ENCODE peak calls at places on chromosome 10, in nine cellular contexts. One of them, this sample, is unnamed.

GRCh38 chr10:53754851-53755250 is 982.3 kb upstream of the MBL2 start:
- DNase-seq in left colon: no peak
- DNase-seq in activated T-helper 1 cell treated with anti-CD3 and anti-CD28 coated beads, Interleukin-2, amount 50 U/mL, for 16 hours: no peak
- DNase-seq in stimulated activated CD8-positive, alpha-beta memory T cell treated with anti-CD3 and anti-CD28 coated beads, Interleukin-15, amount 100 ng/mL, for 24 hours: no peak
- DNase-seq in HuH-7.5: no peak
- DNase-seq in activated CD8-positive, alpha-beta memory T cell treated with anti-CD3 and anti-CD28 coated beads for 48 hours: no peak
- DNase-seq in NCI-H1105 treated with DMSO at 0.1 percent for 48 hours: no peak
- DNase-seq in activated CD4-positive, alpha-beta T cell treated with anti-CD3 and anti-CD28 coated beads, Interleukin-2, amount 50 U/mL, for 4 hours: no peak
- DNase-seq in fibroblast of the conjunctiva: no peak
- DNase-seq in this sample: no peak

GRCh38 chr10:129090618-129091366 is 376.2 kb upstream of the MGMT start:
- DNase-seq in left colon: no peak
- DNase-seq in activated T-helper 1 cell treated with anti-CD3 and anti-CD28 coated beads, Interleukin-2, amount 50 U/mL, for 16 hours: no peak
- DNase-seq in stimulated activated CD8-positive, alpha-beta memory T cell treated with anti-CD3 and anti-CD28 coated beads, Interleukin-15, amount 100 ng/mL, for 24 hours: no peak
- DNase-seq in HuH-7.5: no peak
- DNase-seq in activated CD8-positive, alpha-beta memory T cell treated with anti-CD3 and anti-CD28 coated beads for 48 hours: no peak
- DNase-seq in NCI-H1105 treated with DMSO at 0.1 percent for 48 hours: no peak
- DNase-seq in activated CD4-positive, alpha-beta T cell treated with anti-CD3 and anti-CD28 coated beads, Interleukin-2, amount 50 U/mL, for 4 hours: no peak
- DNase-seq in fibroblast of the conjunctiva: no peak
- DNase-seq in this sample: no peak

GRCh38 chr10:90480466-90480865 is 377.4 kb downstream of the HTR7 start:
- DNase-seq in left colon: no peak
- DNase-seq in activated T-helper 1 cell treated with anti-CD3 and anti-CD28 coated beads, Interleukin-2, amount 50 U/mL, for 16 hours: no peak
- DNase-seq in stimulated activated CD8-positive, alpha-beta memory T cell treated with anti-CD3 and anti-CD28 coated beads, Interleukin-15, amount 100 ng/mL, for 24 hours: no peak
- DNase-seq in HuH-7.5: no peak
- DNase-seq in activated CD8-positive, alpha-beta memory T cell treated with anti-CD3 and anti-CD28 coated beads for 48 hours: no peak
- DNase-seq in NCI-H1105 treated with DMSO at 0.1 percent for 48 hours: no peak
- DNase-seq in activated CD4-positive, alpha-beta T cell treated with anti-CD3 and anti-CD28 coated beads, Interleukin-2, amount 50 U/mL, for 4 hours: no peak
- DNase-seq in fibroblast of the conjunctiva: no peak
- DNase-seq in this sample: no peak

GRCh38 chr10:71436268-71436922 is 39.7 kb downstream of the CDH23 start:
- DNase-seq in left colon: no peak
- DNase-seq in activated T-helper 1 cell treated with anti-CD3 and anti-CD28 coated beads, Interleukin-2, amount 50 U/mL, for 16 hours: no peak
- DNase-seq in stimulated activated CD8-positive, alpha-beta memory T cell treated with anti-CD3 and anti-CD28 coated beads, Interleukin-15, amount 100 ng/mL, for 24 hours: no peak
- DNase-seq in HuH-7.5: no peak
- DNase-seq in activated CD8-positive, alpha-beta memory T cell treated with anti-CD3 and anti-CD28 coated beads for 48 hours: no peak
- DNase-seq in NCI-H1105 treated with DMSO at 0.1 percent for 48 hours: no peak
- DNase-seq in activated CD4-positive, alpha-beta T cell treated with anti-CD3 and anti-CD28 coated beads, Interleukin-2, amount 50 U/mL, for 4 hours: no peak
- DNase-seq in fibroblast of the conjunctiva: no peak
- DNase-seq in this sample: peak

GRCh38 chr10:110327262-110327914 is 22.7 kb upstream of the SMNDC1 start:
- DNase-seq in left colon: no peak
- DNase-seq in activated T-helper 1 cell treated with anti-CD3 and anti-CD28 coated beads, Interleukin-2, amount 50 U/mL, for 16 hours: no peak
- DNase-seq in stimulated activated CD8-positive, alpha-beta memory T cell treated with anti-CD3 and anti-CD28 coated beads, Interleukin-15, amount 100 ng/mL, for 24 hours: no peak
- DNase-seq in HuH-7.5: no peak
- DNase-seq in activated CD8-positive, alpha-beta memory T cell treated with anti-CD3 and anti-CD28 coated beads for 48 hours: no peak
- DNase-seq in NCI-H1105 treated with DMSO at 0.1 percent for 48 hours: no peak
- DNase-seq in activated CD4-positive, alpha-beta T cell treated with anti-CD3 and anti-CD28 coated beads, Interleukin-2, amount 50 U/mL, for 4 hours: no peak
- DNase-seq in fibroblast of the conjunctiva: no peak
- DNase-seq in this sample: no peak

GRCh38 chr10:52903397-52903938 is 130.9 kb upstream of the MBL2 start:
- DNase-seq in left colon: no peak
- DNase-seq in activated T-helper 1 cell treated with anti-CD3 and anti-CD28 coated beads, Interleukin-2, amount 50 U/mL, for 16 hours: no peak
- DNase-seq in stimulated activated CD8-positive, alpha-beta memory T cell treated with anti-CD3 and anti-CD28 coated beads, Interleukin-15, amount 100 ng/mL, for 24 hours: no peak
- DNase-seq in HuH-7.5: no peak
- DNase-seq in activated CD8-positive, alpha-beta memory T cell treated with anti-CD3 and anti-CD28 coated beads for 48 hours: no peak
- DNase-seq in NCI-H1105 treated with DMSO at 0.1 percent for 48 hours: no peak
- DNase-seq in activated CD4-positive, alpha-beta T cell treated with anti-CD3 and anti-CD28 coated beads, Interleukin-2, amount 50 U/mL, for 4 hours: no peak
- DNase-seq in fibroblast of the conjunctiva: no peak
- DNase-seq in this sample: no peak

GRCh38 chr10:127910464-127910770 is 3.5 kb downstream of the PTPRE start:
- DNase-seq in left colon: no peak
- DNase-seq in activated T-helper 1 cell treated with anti-CD3 and anti-CD28 coated beads, Interleukin-2, amount 50 U/mL, for 16 hours: no peak
- DNase-seq in stimulated activated CD8-positive, alpha-beta memory T cell treated with anti-CD3 and anti-CD28 coated beads, Interleukin-15, amount 100 ng/mL, for 24 hours: no peak
- DNase-seq in HuH-7.5: no peak
- DNase-seq in activated CD8-positive, alpha-beta memory T cell treated with anti-CD3 and anti-CD28 coated beads for 48 hours: no peak
- DNase-seq in NCI-H1105 treated with DMSO at 0.1 percent for 48 hours: no peak
- DNase-seq in activated CD4-positive, alpha-beta T cell treated with anti-CD3 and anti-CD28 coated beads, Interleukin-2, amount 50 U/mL, for 4 hours: no peak
- DNase-seq in fibroblast of the conjunctiva: no peak
- DNase-seq in this sample: no peak

GRCh38 chr10:10591682-10592412 is 425.8 kb upstream of the CELF2 start:
- DNase-seq in left colon: no peak
- DNase-seq in activated T-helper 1 cell treated with anti-CD3 and anti-CD28 coated beads, Interleukin-2, amount 50 U/mL, for 16 hours: no peak
- DNase-seq in stimulated activated CD8-positive, alpha-beta memory T cell treated with anti-CD3 and anti-CD28 coated beads, Interleukin-15, amount 100 ng/mL, for 24 hours: no peak
- DNase-seq in HuH-7.5: no peak
- DNase-seq in activated CD8-positive, alpha-beta memory T cell treated with anti-CD3 and anti-CD28 coated beads for 48 hours: no peak
- DNase-seq in NCI-H1105 treated with DMSO at 0.1 percent for 48 hours: no peak
- DNase-seq in activated CD4-positive, alpha-beta T cell treated with anti-CD3 and anti-CD28 coated beads, Interleukin-2, amount 50 U/mL, for 4 hours: no peak
- DNase-seq in fibroblast of the conjunctiva: no peak
- DNase-seq in this sample: no peak

GRCh38 chr10:86100581-86101061 is 266.0 kb downstream of the GRID1 start:
- DNase-seq in left colon: no peak
- DNase-seq in activated T-helper 1 cell treated with anti-CD3 and anti-CD28 coated beads, Interleukin-2, amount 50 U/mL, for 16 hours: no peak
- DNase-seq in stimulated activated CD8-positive, alpha-beta memory T cell treated with anti-CD3 and anti-CD28 coated beads, Interleukin-15, amount 100 ng/mL, for 24 hours: no peak
- DNase-seq in HuH-7.5: peak
- DNase-seq in activated CD8-positive, alpha-beta memory T cell treated with anti-CD3 and anti-CD28 coated beads for 48 hours: no peak
- DNase-seq in NCI-H1105 treated with DMSO at 0.1 percent for 48 hours: peak
- DNase-seq in activated CD4-positive, alpha-beta T cell treated with anti-CD3 and anti-CD28 coated beads, Interleukin-2, amount 50 U/mL, for 4 hours: no peak
- DNase-seq in fibroblast of the conjunctiva: no peak
- DNase-seq in this sample: peak

GRCh38 chr10:112562803-112563663 is 116.0 kb downstream of the VTI1A start:
- DNase-seq in left colon: no peak
- DNase-seq in activated T-helper 1 cell treated with anti-CD3 and anti-CD28 coated beads, Interleukin-2, amount 50 U/mL, for 16 hours: no peak
- DNase-seq in stimulated activated CD8-positive, alpha-beta memory T cell treated with anti-CD3 and anti-CD28 coated beads, Interleukin-15, amount 100 ng/mL, for 24 hours: no peak
- DNase-seq in HuH-7.5: peak
- DNase-seq in activated CD8-positive, alpha-beta memory T cell treated with anti-CD3 and anti-CD28 coated beads for 48 hours: no peak
- DNase-seq in NCI-H1105 treated with DMSO at 0.1 percent for 48 hours: peak
- DNase-seq in activated CD4-positive, alpha-beta T cell treated with anti-CD3 and anti-CD28 coated beads, Interleukin-2, amount 50 U/mL, for 4 hours: no peak
- DNase-seq in fibroblast of the conjunctiva: no peak
- DNase-seq in this sample: no peak

GRCh38 chr10:79984851-79985250 is 35.9 kb upstream of the SFTPD start:
- DNase-seq in left colon: no peak
- DNase-seq in activated T-helper 1 cell treated with anti-CD3 and anti-CD28 coated beads, Interleukin-2, amount 50 U/mL, for 16 hours: no peak
- DNase-seq in stimulated activated CD8-positive, alpha-beta memory T cell treated with anti-CD3 and anti-CD28 coated beads, Interleukin-15, amount 100 ng/mL, for 24 hours: no peak
- DNase-seq in HuH-7.5: no peak
- DNase-seq in activated CD8-positive, alpha-beta memory T cell treated with anti-CD3 and anti-CD28 coated beads for 48 hours: no peak
- DNase-seq in NCI-H1105 treated with DMSO at 0.1 percent for 48 hours: no peak
- DNase-seq in activated CD4-positive, alpha-beta T cell treated with anti-CD3 and anti-CD28 coated beads, Interleukin-2, amount 50 U/mL, for 4 hours: no peak
- DNase-seq in fibroblast of the conjunctiva: no peak
- DNase-seq in this sample: no peak